ENCODE peak calls at places on chromosomes 2 and 18, in five cellular contexts. B is cardiac muscle cell, H is adrenal gland, Q is fibroblast of the aortic adventitia, R is endothelial cell of umbilical vein. E is an unnamed sample.

GRCh38 chr2:171403181-171403580 is 30.6 kb downstream of the METTL8 start:
- DNase-seq in B (no peak), H (no peak), Q (peak), R (peak), E (peak)

GRCh38 chr2:25043241-25043867 is 1.5 kb downstream of the EFR3B start:
- DNase-seq in B (peak), H (no peak), Q (peak), R (peak), E (peak)

GRCh38 chr18:12032786-12033642 is 51.7 kb downstream of the IMPA2 start:
- DNase-seq in B (no peak), H (peak), Q (peak), R (no peak), E (peak)

GRCh38 chr2:28433935-28434599 is 41.4 kb downstream of the FOSL2 start:
- DNase-seq in B (no peak), H (no peak), Q (no peak), R (no peak), E (no peak)

GRCh38 chr18:48977914-48978313 is 27.1 kb upstream of the SMAD7 start:
- DNase-seq in B (no peak), H (no peak), Q (no peak), R (no peak), E (no peak)

GRCh38 chr2:181178823-181179412 is 198.5 kb downstream of the UBE2E3 start:
- DNase-seq in B (peak), H (no peak), Q (no peak), R (no peak), E (no peak)

GRCh38 chr2:84516234-84516986 is at the start of gene DNAH6:
- DNase-seq in B (peak), H (peak), Q (peak), R (peak), E (peak)

GRCh38 chr2:218820746-218821369 is 10.7 kb downstream of the PRKAG3 start:
- DNase-seq in B (no peak), H (no peak), Q (no peak), R (no peak), E (no peak)

GRCh38 chr2:43943809-43944452 is 51.9 kb downstream of the LRPPRC start:
- DNase-seq in B (no peak), H (no peak), Q (no peak), R (no peak), E (no peak)

GRCh38 chr2:187138240-187138639 is 289.3 kb upstream of the ZSWIM2 start:
- DNase-seq in B (peak), H (no peak), Q (peak), R (peak), E (peak)

GRCh38 chr2:28750316-28751101 is 1.1 kb upstream of the PPP1CB start:
- DNase-seq in B (peak), H (no peak), Q (peak), R (peak), E (peak)

GRCh38 chr2:102841107-102841840 is 79.4 kb downstream of the TMEM182 start:
- DNase-seq in B (peak), H (peak), Q (peak), R (peak), E (peak)

GRCh38 chr2:239695728-239696240 is 295.0 kb upstream of the HDAC4 start:
- DNase-seq in B (no peak), H (no peak), Q (no peak), R (no peak), E (no peak)

GRCh38 chr18:62324917-62325805 is at the start of gene TNFRSF11A:
- DNase-seq in B (peak), H (peak), Q (no peak), R (peak), E (peak)

GRCh38 chr2:44553456-44553855 is 191.7 kb downstream of the CAMKMT start:
- DNase-seq in B (no peak), H (no peak), Q (peak), R (peak), E (peak)

GRCh38 chr2:140247451-140248205 is 1467.4 kb upstream of the NXPH2 start:
- DNase-seq in B (no peak), H (no peak), Q (peak), R (no peak), E (peak)

GRCh38 chr2:128623776-128624424 is 305.2 kb upstream of the HS6ST1 start:
- DNase-seq in B (no peak), H (no peak), Q (peak), R (no peak), E (peak)

GRCh38 chr18:76923485-76924085 is 101.2 kb downstream of the ZNF236 start:
- DNase-seq in B (peak), H (no peak), Q (peak), R (peak), E (peak)

GRCh38 chr18:8744656-8745055 is 39.3 kb downstream of the MTCL1 start:
- DNase-seq in B (no peak), H (no peak), Q (no peak), R (no peak), E (no peak)

GRCh38 chr2:18045230-18045629 is 166.8 kb downstream of the KCNS3 start:
- DNase-seq in B (no peak), H (no peak), Q (peak), R (no peak), E (peak)

GRCh38 chr2:64019083-64019974 is at the start of gene VPS54:
- DNase-seq in B (peak), H (peak), Q (peak), R (peak), E (peak)

GRCh38 chr2:8107162-8107561 is 574.7 kb upstream of the ID2 start:
- DNase-seq in B (no peak), H (no peak), Q (no peak), R (no peak), E (no peak)

GRCh38 chr2:179592167-179592936 is 269.1 kb downstream of the ZNF385B start:
- DNase-seq in B (no peak), H (no peak), Q (peak), R (no peak), E (peak)

GRCh38 chr2:136376211-136376610 is 258.3 kb upstream of the CXCR4 start:
- DNase-seq in B (no peak), H (no peak), Q (no peak), R (no peak), E (no peak)

GRCh38 chr2:228318218-228318617 is 136.7 kb upstream of the SPHKAP start:
- DNase-seq in B (peak), H (peak), Q (peak), R (no peak), E (peak)

GRCh38 chr2:144241801-144242200 is 278.1 kb downstream of the ZEB2 start:
- DNase-seq in B (no peak), H (no peak), Q (no peak), R (no peak), E (no peak)

GRCh38 chr2:101693991-101694588 is 3.4 kb upstream of the MAP4K4 start:
- DNase-seq in B (no peak), H (no peak), Q (no peak), R (no peak), E (no peak)

GRCh38 chr2:68737717-68738116 is 3.1 kb downstream of the ARHGAP25 start:
- DNase-seq in B (no peak), H (no peak), Q (no peak), R (no peak), E (no peak)

GRCh38 chr2:162403884-162404283 is 60.0 kb downstream of the GCA start:
- DNase-seq in B (no peak), H (no peak), Q (peak), R (peak), E (peak)

GRCh38 chr2:72883356-72883962 is 3.7 kb upstream of the SPR start:
- DNase-seq in B (peak), H (peak), Q (peak), R (peak), E (peak)

GRCh38 chr2:204691911-204692510 is 146.7 kb downstream of the PARD3B start:
- DNase-seq in B (peak), H (peak), Q (peak), R (peak), E (peak)

GRCh38 chr18:26277374-26277773 is 51.1 kb downstream of the TAF4B start:
- DNase-seq in B (no peak), H (no peak), Q (no peak), R (no peak), E (no peak)

DNA sequence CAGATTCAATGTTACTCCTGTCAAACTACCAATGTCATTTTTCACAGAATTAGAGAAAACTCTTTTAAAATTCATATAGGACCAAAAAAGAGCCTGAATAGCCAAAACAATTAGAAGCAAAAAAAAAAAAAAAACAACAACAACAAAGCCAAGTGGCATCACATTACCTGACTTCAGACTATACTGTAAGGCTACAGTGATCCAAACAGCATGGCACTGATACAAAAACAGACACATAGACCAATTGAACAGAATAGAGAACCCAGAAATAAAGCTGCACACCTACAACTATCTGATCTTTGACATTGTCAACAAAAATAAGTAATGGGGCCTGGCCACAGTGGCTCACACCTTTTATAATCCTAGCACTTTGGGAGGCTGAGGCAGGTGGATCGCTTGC is 53.2 kb downstream of the TAF4B start:
- DNase-seq in B (no peak), H (no peak), Q (no peak), R (no peak), E (no peak)
- H3K4me3 ChIP-seq in B (no peak), H (no peak), Q (no peak), R (no peak), E (no peak)

GRCh38 chr2:189466046-189466445 is 24.8 kb downstream of the WDR75 start:
- DNase-seq in B (no peak), H (no peak), Q (no peak), R (peak), E (no peak)

GRCh38 chr2:189465478-189465877 is 24.2 kb downstream of the WDR75 start:
- DNase-seq in B (no peak), H (no peak), Q (no peak), R (peak), E (no peak)

GRCh38 chr2:189467160-189467559 is 25.9 kb downstream of the WDR75 start:
- DNase-seq in B (no peak), H (no peak), Q (no peak), R (no peak), E (no peak)

GRCh38 chr2:189466656-189467055 is 25.4 kb downstream of the WDR75 start:
- DNase-seq in B (peak), H (no peak), Q (peak), R (peak), E (no peak)

GRCh38 chr2:189465076-189465475 is 23.8 kb downstream of the WDR75 start:
- DNase-seq in B (no peak), H (no peak), Q (no peak), R (no peak), E (no peak)
- H3K4me3 ChIP-seq in B (no peak), H (no peak), Q (no peak), R (no peak), E (no peak)

GRCh38 chr2:195333869-195334268 is 323.2 kb upstream of the SLC39A10 start:
- DNase-seq in B (no peak), H (no peak), Q (no peak), R (no peak), E (no peak)
- H3K4me3 ChIP-seq in B (no peak), H (no peak), Q (no peak), R (no peak), E (no peak)

GRCh38 chr18:37565985-37566478 is 434 bp upstream of the CELF4 start:
- DNase-seq in B (peak), H (peak), Q (peak), R (no peak), E (peak)

GRCh38 chr18:37567061-37567993 is 1.7 kb upstream of the CELF4 start:
- DNase-seq in B (peak), H (no peak), Q (no peak), R (no peak), E (no peak)

GRCh38 chr18:37568671-37569070 is 3.1 kb upstream of the CELF4 start:
- DNase-seq in B (no peak), H (no peak), Q (no peak), R (no peak), E (no peak)

GRCh38 chr18:37566479-37567060 is 972 bp upstream of the CELF4 start:
- DNase-seq in B (peak), H (no peak), Q (no peak), R (no peak), E (no peak)

DNA sequence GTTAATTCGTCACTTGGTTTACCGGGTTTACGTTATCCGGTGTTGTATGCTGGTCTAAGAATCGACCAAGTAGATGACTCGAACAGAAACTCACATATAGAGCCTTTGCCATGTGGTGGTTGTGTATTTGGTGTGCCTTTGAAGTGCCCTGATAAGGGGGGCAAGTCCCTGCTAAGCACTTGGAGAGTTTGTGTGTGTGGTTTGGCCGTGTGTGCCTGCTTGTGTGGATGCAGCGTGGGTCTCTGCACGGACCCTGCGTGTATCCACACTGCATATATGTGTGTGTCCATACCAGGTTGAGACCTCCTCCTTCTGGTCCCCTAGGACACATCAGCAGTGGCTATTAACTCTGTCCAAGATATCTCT is 2.4 kb upstream of the CELF4 start:
- DNase-seq in B (no peak), H (no peak), Q (no peak), R (no peak), E (no peak)
- H3K4me3 ChIP-seq in B (no peak), H (no peak), Q (no peak), R (no peak), E (no peak)

GRCh38 chr18:34976084-34976483 is 65.1 kb upstream of the MAPRE2 start:
- DNase-seq in B (no peak), H (no peak), Q (no peak), R (no peak), E (no peak)
- H3K4me3 ChIP-seq in B (peak), H (no peak), Q (no peak), R (no peak), E (no peak)

GRCh38 chr2:127193948-127194267 is 26.2 kb downstream of the CYP27C1 start:
- DNase-seq in B (no peak), H (no peak), Q (peak), R (peak), E (peak)

GRCh38 chr2:127195140-127196074 is 24.7 kb downstream of the CYP27C1 start:
- DNase-seq in B (no peak), H (no peak), Q (no peak), R (no peak), E (no peak)

GRCh38 chr2:127193164-127193947 is 26.7 kb downstream of the CYP27C1 start:
- DNase-seq in B (no peak), H (no peak), Q (peak), R (no peak), E (no peak)

GRCh38 chr2:127196549-127196948 is 23.6 kb downstream of the CYP27C1 start:
- DNase-seq in B (no peak), H (no peak), Q (no peak), R (no peak), E (no peak)

GRCh38 chr2:127194447-127194846 is 25.7 kb downstream of the CYP27C1 start:
- DNase-seq in B (no peak), H (no peak), Q (no peak), R (no peak), E (no peak)
- H3K4me3 ChIP-seq in B (no peak), H (no peak), Q (no peak), R (no peak), E (no peak)

GRCh38 chr2:61887684-61888303 is 662 bp downstream of the CCT4 start:
- DNase-seq in B (peak), H (peak), Q (peak), R (peak), E (peak)

GRCh38 chr2:61885896-61886603 is 2.4 kb downstream of the CCT4 start:
- DNase-seq in B (no peak), H (no peak), Q (no peak), R (no peak), E (no peak)

DNA sequence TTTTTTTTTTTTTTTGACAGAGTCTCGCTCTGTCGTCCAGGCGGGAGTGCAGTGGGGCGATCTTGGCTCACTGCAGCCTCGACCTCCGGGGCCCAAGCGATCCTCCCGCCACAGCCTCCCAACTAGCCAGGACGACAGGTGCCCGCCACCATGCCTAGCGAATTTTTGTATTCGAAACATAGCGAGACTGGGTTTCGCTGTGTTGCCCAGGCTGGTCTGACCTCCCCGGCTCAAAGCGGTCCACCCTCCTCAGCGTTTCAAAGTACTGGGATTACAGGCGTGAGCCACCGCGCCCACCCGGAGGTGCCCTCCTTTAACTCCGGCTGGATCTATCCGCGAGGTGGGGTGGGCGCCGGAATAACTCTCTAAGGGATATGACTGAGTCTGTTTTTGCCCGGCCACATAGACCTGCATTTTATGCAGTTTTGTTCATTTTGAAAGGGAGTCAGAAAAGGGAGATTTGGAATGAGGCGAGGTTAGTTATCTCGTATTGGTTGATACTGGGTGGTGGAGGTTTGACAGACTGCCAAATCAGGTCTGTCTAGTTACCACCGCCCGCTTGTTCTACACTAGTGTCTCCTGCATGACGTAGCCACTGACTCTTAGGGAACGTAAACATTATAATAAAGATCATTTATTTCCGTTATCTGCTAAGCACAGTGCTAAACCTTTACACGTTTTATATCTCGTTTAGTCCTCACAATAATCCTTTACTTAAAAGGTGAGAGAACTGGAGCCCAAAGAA is 928 bp upstream of the CCT4 start:
- DNase-seq in B (no peak), H (peak), Q (no peak), R (no peak), E (no peak)
- H3K4me3 ChIP-seq in B (peak), H (no peak), Q (no peak), R (no peak), E (peak)

GRCh38 chr2:113275556-113276215 is 3.0 kb downstream of the PAX8 start:
- DNase-seq in B (no peak), H (no peak), Q (no peak), R (no peak), E (no peak)
- H3K4me3 ChIP-seq in B (no peak), H (no peak), Q (no peak), R (no peak), E (no peak)

GRCh38 chr18:21344860-21345259 is 102.8 kb downstream of the GREB1L start:
- DNase-seq in B (no peak), H (no peak), Q (no peak), R (no peak), E (no peak)

GRCh38 chr18:21345851-21346250 is 103.8 kb downstream of the GREB1L start:
- DNase-seq in B (no peak), H (no peak), Q (no peak), R (no peak), E (no peak)

GRCh38 chr18:21341141-21341540 is 99.1 kb downstream of the GREB1L start:
- DNase-seq in B (no peak), H (no peak), Q (no peak), R (no peak), E (no peak)

GRCh38 chr18:21336846-21337245 is 94.8 kb downstream of the GREB1L start:
- DNase-seq in B (no peak), H (no peak), Q (no peak), R (no peak), E (no peak)

DNA sequence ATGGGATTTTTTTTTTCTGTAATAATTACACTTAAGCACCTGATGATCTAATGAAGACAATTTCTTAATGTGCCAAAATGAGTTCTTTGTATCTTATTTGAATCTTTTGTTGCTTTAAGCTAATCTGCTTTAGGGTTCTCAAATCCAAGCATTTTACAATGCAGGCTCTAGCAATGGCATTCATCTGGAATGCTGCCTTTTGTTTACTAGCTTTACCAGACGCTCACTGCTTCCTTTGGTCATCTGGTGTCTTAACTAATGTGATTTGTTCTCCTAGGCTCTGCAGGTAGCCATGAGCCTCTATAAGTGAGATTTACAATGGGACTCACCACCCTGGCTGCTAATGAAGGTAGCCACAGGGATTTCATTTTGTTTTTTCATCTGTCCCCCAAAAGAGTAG is 100.3 kb downstream of the GREB1L start:
- DNase-seq in B (no peak), H (no peak), Q (no peak), R (no peak), E (no peak)
- H3K4me3 ChIP-seq in B (no peak), H (no peak), Q (no peak), R (no peak), E (no peak)

GRCh38 chr2:236366049-236366387 is 101.8 kb upstream of the ASB18 start:
- DNase-seq in B (no peak), H (no peak), Q (no peak), R (no peak), E (no peak)
- H3K4me3 ChIP-seq in B (no peak), H (no peak), Q (no peak), R (no peak), E (no peak)

E was measured in foreskin fibroblast.